ENCODE peak calls at places on chromosomes 4 and X, in ten cellular contexts. W, I, J, S, P, T, E, X, G and F are unnamed samples.
A peak's percentile ranks its signal among the peaks of the same experiment; 100 is the strongest.

GRCh38 chr4:174789666-174790065 is 39.4 kb downstream of the GLRA3 start:
- DNase-seq in G (no peak), S (no peak), E (no peak), T (no peak), P (no peak), J (no peak), W (no peak), I (no peak), X (no peak), F (no peak)

GRCh38 chr4:82429728-82430192 is 502 bp downstream of the HNRNPDL start:
- DNase-seq in S (peak; percentile 98), T (no peak), I (no peak), X (no peak), G (no peak), J (no peak), P (peak; percentile 57), W (no peak), E (peak; percentile 52), F (no peak)

GRCh38 chr4:185115827-185116232 is 27.2 kb upstream of the SLC25A4 start:
- DNase-seq in G (no peak), W (peak; percentile 91), J (peak; percentile 91), X (peak; percentile 94), S (no peak), E (no peak), T (peak; percentile 72), I (peak; percentile 78), P (no peak), F (peak; percentile 45)

GRCh38 chr4:145527773-145528172 is 46.1 kb downstream of the SMAD1 start:
- DNase-seq in E (no peak), G (no peak), I (no peak), P (no peak), J (no peak), W (no peak), S (no peak), T (no peak), X (no peak), F (no peak)

GRCh38 chrX:44314855-44315254 is 28.6 kb downstream of the EFHC2 start:
- DNase-seq in P (no peak), I (no peak), X (no peak), W (no peak), J (no peak), E (no peak), S (no peak), G (no peak), T (no peak), F (no peak)

GRCh38 chr4:40897557-40898203 is 147.9 kb downstream of the NSUN7 start:
- DNase-seq in J (peak; percentile 88), G (no peak), X (peak; percentile 51), I (peak; percentile 65), S (peak; percentile 89), T (peak; percentile 55), E (no peak), W (peak; percentile 71), P (peak; percentile 76), F (peak; percentile 41)

GRCh38 chrX:16725067-16725466 is 5.7 kb downstream of the SYAP1 start:
- DNase-seq in J (no peak), P (no peak), G (no peak), W (no peak), E (no peak), S (no peak), X (no peak), T (no peak), I (no peak), F (no peak)

GRCh38 chr4:186072516-186072915 is 3.6 kb downstream of the TLR3 start:
- DNase-seq in W (no peak), I (no peak), X (no peak), J (no peak), E (no peak), P (no peak), S (peak; percentile 39), G (no peak), T (no peak), F (no peak)

GRCh38 chr4:165312506-165312905 is 15.0 kb upstream of the MSMO1 start:
- DNase-seq in T (no peak), P (no peak), S (no peak), I (no peak), G (no peak), E (no peak), W (no peak), J (no peak), X (peak; percentile 81), F (no peak)

GRCh38 chrX:43836435-43837184 is 45.6 kb downstream of the MAOB start:
- DNase-seq in S (no peak), G (no peak), P (no peak), J (no peak), T (no peak), W (no peak), X (peak; percentile 18), E (no peak), I (no peak), F (no peak)

GRCh38 chrX:52852110-52852872 is 15.6 kb downstream of the XAGE3 start:
- DNase-seq in W (no peak), I (no peak), E (no peak), T (no peak), X (peak; percentile 43), S (no peak), G (no peak), P (no peak), J (no peak), F (no peak)

DNA sequence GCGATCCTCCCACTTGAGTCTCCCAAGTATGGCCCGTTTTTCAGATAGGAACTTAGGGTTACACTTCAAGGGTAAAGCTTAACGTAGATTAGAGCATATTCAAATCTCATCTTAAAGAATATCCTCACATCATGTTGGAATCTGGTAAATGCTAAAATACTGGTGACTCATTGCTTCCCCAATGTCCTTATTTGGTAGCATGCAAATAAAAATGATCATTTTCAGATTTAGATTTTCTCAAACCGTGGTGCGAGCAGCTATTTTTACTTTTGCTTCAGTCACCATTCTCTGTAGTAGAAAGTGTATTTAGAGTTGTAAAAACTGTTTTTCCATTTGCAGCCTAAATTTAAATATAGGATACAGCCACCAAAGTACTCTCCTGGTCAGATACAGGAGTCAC is 101.5 kb upstream of the MAML3 start:
- DNase-seq in X (peak; percentile 67), I (no peak), J (no peak), P (no peak), W (no peak), T (no peak), S (no peak), G (no peak), E (no peak), F (no peak)
- H3K4me1 ChIP-seq in X (peaks cover 26% of the 10 kb centered on the region), I (peaks cover 2% of the 10 kb centered on the region), J (peaks cover 13% of the 10 kb centered on the region), P (no peaks in the 10 kb centered on the region), W (peaks cover 17% of the 10 kb centered on the region), T (peaks cover 14% of the 10 kb centered on the region), S (peaks cover 24% of the 10 kb centered on the region), G (no peaks in the 10 kb centered on the region), E (peaks cover 41% of the 10 kb centered on the region), F (peaks cover 24% of the 10 kb centered on the region)

GRCh38 chr4:88315460-88316017 is 31.2 kb upstream of the PPM1K start:
- DNase-seq in I (no peak), T (no peak), J (no peak), P (no peak), W (no peak), X (no peak), E (no peak), G (no peak), S (no peak), F (no peak)

GRCh38 chr4:88320174-88320779 is 35.9 kb upstream of the PPM1K start:
- DNase-seq in X (no peak), J (no peak), W (no peak), E (no peak), S (no peak), P (no peak), T (no peak), G (no peak), I (no peak), F (no peak)

GRCh38 chr4:88320780-88321373 is 36.5 kb upstream of the PPM1K start:
- DNase-seq in W (peak; percentile 17), X (no peak), I (no peak), P (no peak), J (peak; percentile 15), S (peak; percentile 81), T (no peak), G (no peak), E (peak; percentile 4), F (no peak)

DNA sequence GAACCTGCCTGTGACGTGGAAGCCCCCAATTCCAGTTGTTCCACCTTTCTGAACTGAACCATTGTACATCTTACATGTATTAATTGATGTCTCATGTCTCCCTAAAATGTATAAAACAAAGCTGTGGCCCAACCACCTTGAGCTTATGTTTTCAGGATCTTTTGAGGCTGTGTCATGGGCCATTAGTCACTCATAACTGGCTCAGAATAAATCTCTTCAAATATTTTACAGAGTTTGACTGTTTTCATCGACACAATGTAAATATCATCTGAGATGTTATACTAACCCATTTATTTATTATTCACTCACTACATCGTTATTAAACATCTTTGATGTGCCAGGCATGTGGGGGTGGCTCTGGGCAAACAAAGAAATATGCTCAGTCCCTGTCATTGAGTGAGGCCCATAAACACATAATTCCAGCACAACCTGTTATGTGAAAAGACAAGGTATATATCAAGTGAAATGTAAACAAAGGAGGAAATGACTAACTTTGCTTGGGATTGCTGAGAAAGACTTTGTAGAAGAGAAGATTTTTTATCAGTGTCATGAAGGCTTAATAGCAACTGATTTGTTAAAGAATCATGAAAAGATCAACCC is 34.5 kb upstream of the PPM1K start:
- DNase-seq in S (no peak), J (no peak), E (no peak), T (no peak), W (no peak), P (no peak), I (no peak), G (no peak), X (no peak), F (no peak)
- TF ChIP-seq POLR2A in S (no peak), J (no peak), E (no peak), T (no peak), W (no peak), P (no peak), I (no peak), G (no peak), X (no peak), F (no peak)

DNA sequence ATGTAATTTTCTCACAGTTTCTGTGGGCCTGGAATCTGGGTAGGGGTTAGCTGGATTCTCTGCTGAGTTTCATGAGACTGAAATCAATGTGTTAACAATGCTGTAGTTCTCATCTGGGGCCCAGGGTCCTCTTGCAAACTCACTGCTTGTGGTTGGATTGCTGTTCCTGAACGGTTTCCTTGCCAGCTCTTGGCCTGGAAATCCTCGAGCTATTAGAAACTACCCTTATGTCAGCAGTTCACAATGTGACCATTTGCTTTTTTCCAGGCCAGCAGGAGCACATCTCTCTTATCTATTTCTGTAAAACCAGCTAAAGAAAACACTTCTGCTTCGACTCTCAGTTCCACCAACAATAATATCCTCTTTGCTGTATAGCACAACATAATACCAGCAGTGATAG is 140.1 kb upstream of the TRAM1L1 start:
- DNase-seq in G (no peak), I (no peak), X (no peak), S (no peak), W (no peak), P (no peak), E (no peak), J (no peak), T (no peak), F (no peak)
- H3K27me3 ChIP-seq in G (no peaks in the 10 kb centered on the region), I (no peaks in the 10 kb centered on the region), X (no peaks in the 10 kb centered on the region), S (no peaks in the 10 kb centered on the region), W (no peaks in the 10 kb centered on the region), P (no peaks in the 10 kb centered on the region), E (no peaks in the 10 kb centered on the region), J (no peaks in the 10 kb centered on the region), T (no peaks in the 10 kb centered on the region), F (no peaks in the 10 kb centered on the region)

GRCh38 chr4:147842573-147842972 is 110.7 kb downstream of the ARHGAP10 start:
- DNase-seq in I (no peak), T (peak; percentile 67), S (no peak), X (peak; percentile 79), E (no peak), P (no peak), G (no peak), W (no peak), J (peak; percentile 83), F (peak; percentile 47)
- H3K4me1 ChIP-seq in I (peaks cover 6% of the 10 kb centered on the region), T (no peaks in the 10 kb centered on the region), S (peaks cover 13% of the 10 kb centered on the region), X (peaks cover 14% of the 10 kb centered on the region), E (peaks cover 52% of the 10 kb centered on the region), P (no peaks in the 10 kb centered on the region), G (no peaks in the 10 kb centered on the region), W (peaks cover 1% of the 10 kb centered on the region), J (peaks cover 57% of the 10 kb centered on the region), F (peaks cover 42% of the 10 kb centered on the region)